ENCODE peak calls at places on chromosomes 2 and 18, in seven cellular contexts. T, M, U, S, Z, X and N are unnamed samples.

GRCh38 chr18:40531061-40531460 is 1424.0 kb upstream of the PIK3C3 start:
- DNase-seq in M (no peak), X (no peak), T (no peak), S (peak), Z (no peak), U (no peak), N (no peak)

GRCh38 chr2:7203056-7203467 is 285.9 kb downstream of the RNF144A start:
- DNase-seq in M (peak), U (peak), Z (no peak), S (peak), T (peak), X (peak), N (peak)

GRCh38 chr18:59269563-59270214 is 3.6 kb downstream of the RAX start:
- DNase-seq in S (no peak), U (no peak), M (no peak), T (no peak), X (no peak), Z (no peak), N (no peak)

GRCh38 chr2:3222636-3223035 is 155.0 kb downstream of the EIPR1 start:
- DNase-seq in T (no peak), X (no peak), M (no peak), U (no peak), Z (no peak), S (no peak), N (peak)

GRCh38 chr18:3246636-3247242 is 862 bp upstream of the MYL12A start:
- DNase-seq in Z (no peak), M (peak), U (no peak), T (no peak), X (no peak), S (no peak), N (no peak)

GRCh38 chr2:10912076-10912731 is 470 bp downstream of the KCNF1 start:
- DNase-seq in Z (no peak), U (no peak), M (no peak), S (no peak), T (no peak), X (no peak), N (no peak)

GRCh38 chr2:201200345-201200744 is 17.4 kb downstream of the CASP10 start:
- DNase-seq in M (no peak), U (no peak), X (no peak), S (no peak), T (no peak), Z (no peak), N (no peak)

GRCh38 chr18:24086082-24086481 is 52.8 kb upstream of the CABYR start:
- DNase-seq in M (peak), U (no peak), Z (no peak), T (peak), X (no peak), S (no peak), N (no peak)

GRCh38 chr18:78768655-78769501 is 210.7 kb upstream of the SALL3 start:
- DNase-seq in M (no peak), S (no peak), T (peak), X (no peak), U (no peak), Z (no peak), N (no peak)

GRCh38 chr2:226423498-226423960 is 376.1 kb downstream of the IRS1 start:
- DNase-seq in Z (no peak), S (peak), M (peak), X (no peak), U (no peak), T (no peak), N (peak)

GRCh38 chr18:78984941-78985784 is 5.5 kb downstream of the SALL3 start:
- DNase-seq in Z (no peak), S (peak), X (peak), U (peak), M (peak), T (peak), N (no peak)

GRCh38 chr18:9474103-9474982 is 970 bp upstream of the RALBP1 start:
- DNase-seq in X (peak), T (peak), U (peak), M (peak), S (peak), Z (no peak), N (no peak)

GRCh38 chr2:46829240-46829970 is 86.2 kb downstream of the MCFD2 start:
- DNase-seq in X (peak), Z (no peak), T (no peak), M (no peak), S (no peak), U (no peak), N (no peak)

GRCh38 chr2:46976556-46976955 is 61.0 kb upstream of the MCFD2 start:
- DNase-seq in T (no peak), M (no peak), X (no peak), U (no peak), Z (no peak), S (no peak), N (no peak)

GRCh38 chr18:23231340-23232021 is 96.2 kb downstream of the CABLES1 start:
- DNase-seq in T (no peak), S (peak), M (peak), Z (no peak), U (peak), X (no peak), N (peak)

GRCh38 chr2:144515694-144516416 is 4.1 kb downstream of the ZEB2 start:
- DNase-seq in U (peak), M (no peak), T (no peak), S (peak), X (no peak), Z (peak), N (no peak)

GRCh38 chr2:75524276-75524911 is 36.3 kb downstream of the EVA1A start:
- DNase-seq in U (no peak), Z (no peak), T (no peak), X (no peak), M (no peak), S (no peak), N (no peak)

GRCh38 chr18:36454848-36455458 is 157.4 kb downstream of the FHOD3 start:
- DNase-seq in U (no peak), S (no peak), T (peak), M (no peak), Z (no peak), X (no peak), N (no peak)

GRCh38 chr18:6948656-6949055 is 168.9 kb downstream of the LAMA1 start:
- DNase-seq in Z (no peak), X (no peak), U (no peak), S (no peak), T (peak), M (no peak), N (no peak)

GRCh38 chr2:234410526-234410925 is 86.4 kb downstream of the ARL4C start:
- DNase-seq in U (no peak), T (no peak), X (no peak), Z (no peak), S (no peak), M (no peak), N (no peak)

GRCh38 chr2:214382229-214382628 is 28.6 kb upstream of the VWC2L start:
- DNase-seq in X (no peak), T (no peak), U (no peak), Z (no peak), S (no peak), M (peak), N (no peak)

GRCh38 chr2:51998890-51999289 is 967.0 kb upstream of the NRXN1 start:
- DNase-seq in S (no peak), Z (no peak), X (no peak), U (no peak), M (no peak), T (no peak), N (no peak)

GRCh38 chr2:28333606-28334526 is 58.8 kb upstream of the FOSL2 start:
- DNase-seq in S (peak), U (no peak), M (no peak), X (no peak), T (no peak), Z (no peak), N (no peak)

GRCh38 chr18:35203001-35203553 is 37.8 kb upstream of the ZNF397 start:
- DNase-seq in T (no peak), M (no peak), S (peak), X (no peak), Z (peak), U (peak), N (no peak)

GRCh38 chr18:13621886-13622619 is 104.3 kb downstream of the FAM210A start:
- DNase-seq in S (no peak), X (no peak), T (no peak), U (no peak), Z (peak), M (peak), N (no peak)

GRCh38 chr2:88131201-88131998 is 3.5 kb upstream of the FABP1 start:
- DNase-seq in S (no peak), M (no peak), Z (no peak), X (no peak), T (no peak), U (no peak), N (no peak)

GRCh38 chr2:162582357-162582798 is 238.4 kb downstream of the GCA start:
- DNase-seq in Z (no peak), M (peak), T (peak), S (no peak), U (no peak), X (peak), N (no peak)